ENCODE peak calls at places on chromosomes 12 and 14, in seven cellular contexts. G is kidney, H is fibroblast of villous mesenchyme, I is astrocyte of the cerebellum, S is PC-3, Y is B cell, Q is fibroblast of mammary gland. M is an unnamed sample.

GRCh38 chr12:84128117-84128991 is 784.2 kb downstream of the SLC6A15 start:
- DNase-seq in G (peak; percentile 59), H (no peak), S (no peak), Y (no peak), Q (no peak), I (no peak), M (no peak)

GRCh38 chr14:56949828-56950227 is 139.5 kb upstream of the OTX2 start:
- DNase-seq in G (no peak), S (no peak), Q (peak; percentile 2), H (no peak), Y (no peak), I (no peak), M (peak; percentile 36)

GRCh38 chr14:74961238-74961911 is 6.0 kb upstream of the PGF start:
- DNase-seq in S (no peak), Q (no peak), G (no peak), H (no peak), Y (no peak), I (no peak), M (no peak)

GRCh38 chr12:6201199-6201608 is 1.0 kb downstream of the CD9 start:
- DNase-seq in Q (no peak), H (peak; percentile 23), G (peak; percentile 89), S (peak; percentile 57), I (no peak), Y (peak; percentile 44), M (no peak)

GRCh38 chr12:21500786-21501257 is 613 bp downstream of the RECQL start:
- DNase-seq in S (no peak), I (no peak), Q (no peak), Y (no peak), H (no peak), G (no peak), M (no peak)

GRCh38 chr12:24777359-24777758 is 171.5 kb downstream of the BCAT1 start:
- DNase-seq in H (no peak), Q (no peak), S (no peak), G (no peak), I (no peak), Y (no peak), M (no peak)

GRCh38 chr14:101972126-101972785 is 7.9 kb downstream of the DYNC1H1 start:
- DNase-seq in I (peak; percentile 99), H (peak; percentile 99), Y (no peak), Q (peak; percentile 100), G (no peak), S (peak; percentile 100), M (peak; percentile 94)

GRCh38 chr12:128339121-128339520 is 72.2 kb downstream of the TMEM132C start:
- DNase-seq in Q (no peak), I (no peak), Y (no peak), H (no peak), S (no peak), G (no peak), M (no peak)

GRCh38 chr12:88388566-88389269 is 191.6 kb downstream of the KITLG start:
- DNase-seq in Q (peak; percentile 19), Y (no peak), S (no peak), H (no peak), I (no peak), G (no peak), M (no peak)

GRCh38 chr14:56799327-56799645 is 11.0 kb downstream of the OTX2 start:
- DNase-seq in I (no peak), G (no peak), H (no peak), Y (no peak), S (no peak), Q (no peak), M (no peak)

DNA sequence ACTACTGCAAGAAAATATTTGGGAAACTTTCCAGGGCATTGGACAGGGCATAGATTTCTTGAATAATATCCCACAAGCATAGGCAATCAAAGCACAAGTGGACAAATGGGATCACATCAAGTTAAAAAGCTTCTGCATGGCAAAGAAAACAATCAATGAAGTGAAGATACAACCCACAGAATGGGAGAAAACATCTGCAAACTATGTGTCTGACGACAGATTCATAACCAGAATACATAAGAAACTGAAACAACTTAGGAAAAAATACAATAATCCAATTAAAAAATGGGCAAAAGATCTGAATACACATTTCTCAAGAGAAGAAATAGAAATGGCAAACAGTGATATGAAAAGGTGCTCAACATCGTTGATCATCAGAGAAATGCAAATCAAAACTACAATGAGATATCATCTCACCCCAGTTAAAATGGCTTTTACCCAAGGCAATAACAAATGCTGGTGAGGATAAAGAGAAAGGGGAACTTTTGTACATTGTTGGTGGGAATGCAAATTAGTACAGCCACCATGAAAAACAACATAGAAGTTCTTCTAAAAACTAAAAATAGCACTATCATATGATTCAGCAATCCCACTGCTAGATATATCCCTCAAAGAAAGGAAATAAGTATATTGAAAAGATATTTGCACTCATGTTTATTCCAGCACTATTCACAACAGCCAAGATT is 33.8 kb upstream of the ATP2B1 start:
- DNase-seq in Q (no peak), I (no peak), H (no peak), S (no peak), Y (no peak), G (no peak), M (no peak)
- TF ChIP-seq CTCF in Q (no peak), I (no peak), H (no peak), S (no peak), Y (no peak), G (no peak), M (no peak)

DNA sequence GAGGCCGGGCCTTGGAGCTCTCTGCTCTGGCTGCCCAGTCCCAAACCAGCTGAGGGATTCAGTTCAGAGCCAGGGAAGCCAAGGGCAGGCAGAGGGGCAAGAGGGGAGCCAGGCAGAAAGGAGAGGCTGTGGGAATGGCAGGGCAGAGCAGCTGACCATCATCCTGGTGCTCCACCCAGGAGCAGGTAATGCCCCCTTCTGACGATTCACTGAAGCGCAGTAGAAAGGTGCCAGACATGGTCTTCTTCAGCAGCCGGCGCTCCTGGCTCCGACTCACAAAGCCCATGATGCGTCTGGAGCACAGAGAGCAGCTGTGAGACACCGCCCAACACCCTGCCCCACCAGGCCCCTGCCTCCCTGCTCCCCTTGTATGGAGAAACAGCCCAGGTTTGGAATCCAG is 8.0 kb downstream of the IL23A start:
- DNase-seq in I (no peak), Y (no peak), H (no peak), Q (no peak), G (no peak), S (no peak), M (no peak)
- TF ChIP-seq CTCF in I (no peak), Y (no peak), H (peak; percentile 8), Q (peak; percentile 6), G (no peak), S (no peak), M (no peak)

GRCh38 chr12:45215419-45216296 is at the start of gene ANO6:
- DNase-seq in Q (peak; percentile 80), S (peak; percentile 90), Y (peak; percentile 73), H (peak; percentile 90), G (peak; percentile 95), I (peak; percentile 68), M (no peak)
- TF ChIP-seq CTCF in Q (peak; percentile 32), S (peak; percentile 48), Y (no peak), H (peak; percentile 36), G (peak; percentile 23), I (peak; percentile 37), M (peak; percentile 44)

GRCh38 chr12:115895247-115895646 is 382.2 kb downstream of the MED13L start:
- DNase-seq in Y (no peak), G (no peak), I (no peak), H (peak; percentile 4), S (peak; percentile 36), Q (peak; percentile 6), M (no peak)

GRCh38 chr12:115897718-115898117 is 379.8 kb downstream of the MED13L start:
- DNase-seq in Y (no peak), S (no peak), G (no peak), Q (peak; percentile 20), I (no peak), H (no peak), M (no peak)

GRCh38 chr12:115898670-115899069 is 378.8 kb downstream of the MED13L start:
- DNase-seq in Y (no peak), Q (no peak), G (no peak), H (no peak), I (no peak), S (peak; percentile 23), M (no peak)
- TF ChIP-seq CTCF in Y (no peak), Q (peak; percentile 20), G (no peak), H (no peak), I (peak; percentile 7), S (peak; percentile 46), M (peak; percentile 16)

GRCh38 chr14:106883218-106883692 is 1356.9 kb downstream of the TMEM121 start:
- DNase-seq in I (no peak), S (peak; percentile 19), Y (no peak), H (peak; percentile 63), G (peak; percentile 82), Q (no peak), M (no peak)

GRCh38 chr14:106876711-106877110 is 1350.3 kb downstream of the TMEM121 start:
- DNase-seq in H (no peak), Y (no peak), S (no peak), Q (no peak), G (no peak), I (no peak), M (no peak)

GRCh38 chr14:106877527-106877926 is 1351.1 kb downstream of the TMEM121 start:
- DNase-seq in Q (no peak), H (no peak), G (no peak), S (no peak), Y (no peak), I (no peak), M (peak; percentile 66)

GRCh38 chr14:106875503-106875902 is 1349.1 kb downstream of the TMEM121 start:
- DNase-seq in Q (no peak), G (no peak), S (no peak), I (no peak), H (no peak), Y (peak; percentile 69), M (no peak)

GRCh38 chr14:106879241-106879640 is 1352.9 kb downstream of the TMEM121 start:
- DNase-seq in Q (peak; percentile 11), Y (peak; percentile 37), S (peak; percentile 35), I (no peak), G (no peak), H (no peak), M (no peak)
- TF ChIP-seq CTCF in Q (peak; percentile 18), Y (peak; percentile 44), S (peak; percentile 59), I (no peak), G (peak; percentile 35), H (peak; percentile 42), M (peak; percentile 91)

GRCh38 chr14:95695051-95695450 is 8.8 kb downstream of the TCL1B start:
- DNase-seq in G (no peak), I (no peak), H (no peak), S (no peak), Y (no peak), Q (no peak), M (no peak)

GRCh38 chr14:95689441-95689840 is 3.2 kb downstream of the TCL1B start:
- DNase-seq in Y (no peak), G (no peak), H (no peak), I (no peak), S (no peak), Q (no peak), M (no peak)

GRCh38 chr14:95690815-95691214 is 4.6 kb downstream of the TCL1B start:
- DNase-seq in S (no peak), Q (no peak), I (no peak), G (no peak), H (no peak), Y (no peak), M (no peak)

GRCh38 chr14:95692109-95692508 is 5.9 kb downstream of the TCL1B start:
- DNase-seq in Y (no peak), G (no peak), H (no peak), Q (no peak), S (no peak), I (no peak), M (no peak)

GRCh38 chr14:95691591-95691990 is 5.4 kb downstream of the TCL1B start:
- DNase-seq in H (no peak), Q (no peak), G (no peak), I (no peak), Y (no peak), S (no peak), M (no peak)
- TF ChIP-seq CTCF in H (no peak), Q (no peak), G (no peak), I (no peak), Y (no peak), S (no peak), M (no peak)

M was measured in epithelial cell of proximal tubule.